ENCODE peak calls at places on chromosomes 1 and 21, in six cellular contexts. E is smooth muscle cell of the brain vasculature, I is sigmoid colon, H is AG09319, N is GM03348, A is adrenal gland. U is an unnamed sample.

GRCh38 chr1:45321444-45321843 is 5.3 kb upstream of the HPDL start:
- DNase-seq in I (no peak), N (no peak), E (no peak), A (no peak), H (no peak), U (no peak)

GRCh38 chr1:221923921-221924598 is 182.2 kb upstream of the DUSP10 start:
- DNase-seq in A (no peak), E (no peak), H (no peak), N (peak; percentile 27), I (no peak), U (no peak)

GRCh38 chr1:48422009-48422408 is 50.0 kb downstream of the SPATA6 start:
- DNase-seq in H (no peak), A (no peak), N (no peak), I (no peak), E (no peak), U (no peak)

GRCh38 chr21:42724226-42724920 is 71.0 kb downstream of the PDE9A start:
- DNase-seq in I (no peak), E (peak; percentile 41), A (peak; percentile 56), H (peak; percentile 46), N (peak; percentile 85), U (no peak)

GRCh38 chr1:156652131-156652991 is 10.4 kb downstream of the BCAN start:
- DNase-seq in I (no peak), H (no peak), A (no peak), E (no peak), N (peak; percentile 64), U (peak; percentile 50)

GRCh38 chr1:6419803-6420593 is at the start of gene HES2:
- DNase-seq in N (peak; percentile 51), E (no peak), H (no peak), I (no peak), A (no peak), U (peak; percentile 52)

GRCh38 chr1:30449003-30449402 is 274.4 kb downstream of the MATN1 start:
- DNase-seq in E (no peak), I (no peak), A (no peak), N (peak; percentile 5), H (no peak), U (no peak)

GRCh38 chr1:224767031-224767430 is 150.9 kb downstream of the CNIH3 start:
- DNase-seq in H (no peak), N (no peak), I (no peak), E (no peak), A (no peak), U (no peak)

GRCh38 chr1:89890085-89890754 is 69.4 kb downstream of the LRRC8D start:
- DNase-seq in E (no peak), A (peak; percentile 32), H (no peak), I (no peak), N (no peak), U (no peak)

GRCh38 chr1:91026777-91027176 is 4.9 kb upstream of the ZNF644 start:
- DNase-seq in A (no peak), H (no peak), I (no peak), N (peak; percentile 31), E (no peak), U (no peak)

GRCh38 chr1:156151093-156151688 is 2.2 kb upstream of the SEMA4A start:
- DNase-seq in H (no peak), I (no peak), A (no peak), E (no peak), N (no peak), U (no peak)

GRCh38 chr1:36372617-36373016 is 13.1 kb downstream of the STK40 start:
- DNase-seq in H (no peak), N (no peak), I (no peak), A (no peak), E (no peak), U (no peak)

GRCh38 chr1:41659903-41660302 is 175.4 kb upstream of the EDN2 start:
- DNase-seq in I (peak; percentile 2), E (no peak), A (no peak), N (no peak), H (no peak), U (no peak)

GRCh38 chr1:52348704-52349301 is 17.2 kb downstream of the CC2D1B start:
- DNase-seq in I (no peak), E (no peak), A (peak; percentile 49), H (no peak), N (peak; percentile 30), U (no peak)

GRCh38 chr1:41621791-41622190 is 137.3 kb upstream of the EDN2 start:
- DNase-seq in H (no peak), E (no peak), N (no peak), A (no peak), I (peak; percentile 24), U (no peak)

GRCh38 chr1:163730366-163730765 is 408.6 kb downstream of the NUF2 start:
- DNase-seq in N (no peak), I (no peak), A (no peak), H (no peak), E (no peak), U (no peak)

GRCh38 chr1:53111073-53111556 is 31.3 kb downstream of the SLC1A7 start:
- DNase-seq in I (no peak), E (no peak), A (peak; percentile 30), H (no peak), N (no peak), U (no peak)

GRCh38 chr1:44777547-44777946 is 2.2 kb downstream of the RPS8 start:
- DNase-seq in H (no peak), A (no peak), E (no peak), I (no peak), N (no peak), U (no peak)

GRCh38 chr1:6251233-6251632 is 7.3 kb downstream of the HES3 start:
- DNase-seq in I (no peak), N (no peak), H (no peak), A (no peak), E (no peak), U (peak; percentile 27)

GRCh38 chr1:156676820-156677615 is at the start of gene NES:
- DNase-seq in H (no peak), A (peak; percentile 63), E (no peak), I (peak; percentile 89), N (no peak), U (no peak)

GRCh38 chr1:167095368-167095767 is 1.5 kb downstream of the STYXL2 start:
- DNase-seq in N (peak; percentile 40), A (no peak), E (peak; percentile 41), I (no peak), H (peak; percentile 35), U (no peak)

GRCh38 chr1:63821650-63822049 is 47.8 kb downstream of the ROR1 start:
- DNase-seq in E (no peak), N (peak; percentile 45), I (no peak), H (peak; percentile 3), A (peak; percentile 34), U (no peak)

GRCh38 chr1:35851175-35851869 is 31.7 kb upstream of the AGO1 start:
- DNase-seq in I (no peak), E (no peak), A (no peak), N (peak; percentile 69), H (peak; percentile 32), U (no peak)

GRCh38 chr1:94031154-94031553 is 89.8 kb downstream of the ABCA4 start:
- DNase-seq in E (no peak), N (no peak), H (no peak), A (no peak), I (no peak), U (no peak)

GRCh38 chr1:199272690-199273089 is 633.9 kb downstream of the PTPRC start:
- DNase-seq in I (no peak), H (peak; percentile 69), A (peak; percentile 37), N (peak; percentile 87), E (peak; percentile 70), U (no peak)

GRCh38 chr1:156927215-156928042 is 7.0 kb downstream of the LRRC71 start:
- DNase-seq in N (peak; percentile 89), A (peak; percentile 72), E (no peak), H (peak; percentile 20), I (peak; percentile 79), U (peak; percentile 80)

GRCh38 chr1:30422251-30422650 is 301.1 kb downstream of the MATN1 start:
- DNase-seq in H (no peak), A (no peak), N (no peak), I (peak; percentile 41), E (no peak), U (no peak)

GRCh38 chr1:174359454-174359805 is 88.3 kb upstream of the GPR52 start:
- DNase-seq in N (no peak), E (no peak), H (no peak), I (no peak), A (no peak), U (no peak)

GRCh38 chr1:5690878-5691277 is 301.3 kb downstream of the NPHP4 start:
- DNase-seq in E (no peak), I (no peak), A (no peak), N (no peak), H (no peak), U (no peak)

GRCh38 chr21:45256021-45256911 is 31.4 kb downstream of the POFUT2 start:
- DNase-seq in N (no peak), I (no peak), E (no peak), H (no peak), A (no peak), U (no peak)

GRCh38 chr1:197481101-197481500 is 213.0 kb downstream of the CRB1 start:
- DNase-seq in A (no peak), H (no peak), N (no peak), E (no peak), I (no peak), U (peak; percentile 38)

GRCh38 chr1:238501290-238501689 is 610.6 kb upstream of the ZP4 start:
- DNase-seq in I (no peak), E (no peak), N (no peak), H (no peak), A (no peak), U (no peak)

GRCh38 chr1:58964428-58964827 is 180.6 kb upstream of the JUN start:
- DNase-seq in I (no peak), N (no peak), H (no peak), A (no peak), E (no peak), U (no peak)

GRCh38 chr1:218330043-218330623 is 15.0 kb upstream of the TGFB2 start:
- DNase-seq in E (no peak), A (no peak), I (no peak), H (no peak), N (peak; percentile 53), U (no peak)

GRCh38 chr1:16900771-16901170 is 5.0 kb downstream of the RNU1-2 start:
- DNase-seq in A (no peak), I (no peak), E (no peak), H (no peak), N (no peak), U (peak; percentile 28)

GRCh38 chr1:34356862-34357261 is 180.2 kb downstream of the C1orf94 start:
- DNase-seq in A (no peak), H (no peak), I (no peak), N (no peak), E (no peak), U (no peak)

GRCh38 chr1:5405263-5405662 is 587.0 kb downstream of the NPHP4 start:
- DNase-seq in A (no peak), E (no peak), I (no peak), N (no peak), H (no peak), U (no peak)

GRCh38 chr1:194289569-194290266 is 1103.3 kb upstream of the B3GALT2 start:
- DNase-seq in I (no peak), A (no peak), N (no peak), H (no peak), E (no peak), U (no peak)